ENCODE peak calls at places on chromosomes 6 and 20, in nine cellular contexts. U is ovary, H is GM10248, W is epithelial cell of proximal tubule, E is neural crest cell, V is cardiac muscle cell, C is OCI-LY7, X is MM.1S, Q is uterus. A is an unnamed sample.

GRCh38 chr20:1430004-1430451 is 36.6 kb downstream of the NSFL1C start:
- DNase-seq in X (no peak), W (no peak), E (no peak), Q (no peak), U (no peak), V (no peak), C (no peak), H (no peak), A (no peak)

GRCh38 chr6:17365961-17366360 is 27.4 kb upstream of the CAP2 start:
- DNase-seq in Q (no peak), C (no peak), V (no peak), E (no peak), W (no peak), H (no peak), X (no peak), U (no peak), A (no peak)

GRCh38 chr6:111642463-111643158 is 36.9 kb upstream of the TRAF3IP2 start:
- DNase-seq in C (peak), E (peak), V (peak), X (peak), U (no peak), W (peak), H (peak), Q (peak), A (peak)

GRCh38 chr20:51695574-51696303 is 72.5 kb downstream of the ATP9A start:
- DNase-seq in E (no peak), W (no peak), Q (no peak), V (no peak), H (no peak), U (no peak), C (no peak), X (no peak), A (no peak)

GRCh38 chr6:119347466-119348307 is 1.9 kb downstream of the MAN1A1 start:
- DNase-seq in W (peak), V (no peak), E (no peak), Q (no peak), H (peak), X (peak), C (peak), U (no peak), A (peak)

GRCh38 chr6:40932953-40933352 is 106.1 kb downstream of the UNC5CL start:
- DNase-seq in C (no peak), X (no peak), U (no peak), Q (no peak), H (no peak), E (no peak), V (no peak), W (no peak), A (no peak)

GRCh38 chr6:30716879-30717128 is 277 bp downstream of the MDC1 start:
- DNase-seq in V (no peak), E (no peak), U (no peak), H (no peak), W (no peak), X (no peak), C (no peak), Q (no peak), A (no peak)

GRCh38 chr6:121780325-121781313 is 345.2 kb downstream of the GJA1 start:
- DNase-seq in V (no peak), Q (peak), W (no peak), E (no peak), U (peak), X (no peak), C (no peak), H (no peak), A (peak)

GRCh38 chr6:87628881-87629280 is 38.9 kb downstream of the ORC3 start:
- DNase-seq in E (no peak), U (no peak), Q (no peak), X (peak), C (no peak), H (no peak), W (no peak), V (peak), A (no peak)

GRCh38 chr6:8079116-8079515 is 14.9 kb upstream of the BLOC1S5 start:
- DNase-seq in X (no peak), U (no peak), V (no peak), Q (no peak), W (peak), C (no peak), H (no peak), E (no peak), A (no peak)

GRCh38 chr6:22827760-22828159 is 258.4 kb downstream of the HDGFL1 start:
- DNase-seq in U (no peak), Q (no peak), V (no peak), E (no peak), H (no peak), W (no peak), X (no peak), C (no peak), A (no peak)

GRCh38 chr6:89950446-89950845 is 56.2 kb downstream of the GJA10 start:
- DNase-seq in H (no peak), W (no peak), E (no peak), V (no peak), X (no peak), Q (no peak), U (no peak), C (no peak), A (no peak)

GRCh38 chr6:4682431-4683159 is 93.6 kb upstream of the CDYL start:
- DNase-seq in V (no peak), C (no peak), W (no peak), E (no peak), H (no peak), U (no peak), X (no peak), Q (no peak), A (no peak)

GRCh38 chr6:168956141-168956838 is 297.4 kb downstream of the THBS2 start:
- DNase-seq in X (no peak), V (no peak), C (no peak), U (no peak), W (no peak), Q (no peak), H (no peak), E (no peak), A (no peak)

GRCh38 chr6:55827818-55828522 is 47.4 kb downstream of the BMP5 start:
- DNase-seq in W (no peak), X (no peak), E (no peak), H (no peak), V (no peak), U (no peak), C (no peak), Q (no peak), A (no peak)

GRCh38 chr6:34273242-34273805 is 24.5 kb upstream of the SMIM29 start:
- DNase-seq in C (peak), W (no peak), H (peak), E (no peak), Q (no peak), V (peak), X (no peak), U (no peak), A (no peak)

GRCh38 chr6:26286168-26286854 is 78.7 kb upstream of the BTN3A2 start:
- DNase-seq in U (peak), W (no peak), E (peak), C (peak), H (no peak), Q (peak), X (peak), V (peak), A (peak)

GRCh38 chr6:111427341-111428116 is 55.5 kb downstream of the REV3L start:
- DNase-seq in E (no peak), V (no peak), Q (no peak), C (peak), W (peak), H (peak), X (peak), U (no peak), A (no peak)

GRCh38 chr20:2729791-2730190 is 37.2 kb downstream of the EBF4 start:
- DNase-seq in E (no peak), Q (no peak), H (no peak), U (no peak), V (no peak), X (no peak), C (no peak), W (no peak), A (no peak)

GRCh38 chr6:118320652-118321051 is 227.4 kb upstream of the PLN start:
- DNase-seq in U (no peak), Q (no peak), V (no peak), W (no peak), C (no peak), X (no peak), H (no peak), E (no peak), A (no peak)

GRCh38 chr6:92810913-92811312 is 608.4 kb downstream of the EPHA7 start:
- DNase-seq in Q (no peak), U (no peak), W (peak), E (peak), V (peak), C (peak), X (peak), H (peak), A (peak)

GRCh38 chr6:141107562-141108160 is 1025.1 kb upstream of the GJE1 start:
- DNase-seq in W (peak), E (no peak), Q (no peak), X (no peak), H (no peak), U (no peak), C (no peak), V (no peak), A (no peak)

GRCh38 chr20:63753381-63753780 is 13.8 kb downstream of the SLC2A4RG start:
- DNase-seq in X (no peak), V (no peak), U (no peak), W (no peak), E (no peak), Q (no peak), C (no peak), H (no peak), A (no peak)

GRCh38 chr6:35218021-35218420 is 4.3 kb downstream of the SCUBE3 start:
- DNase-seq in Q (no peak), H (no peak), C (no peak), E (no peak), X (no peak), W (no peak), V (no peak), U (no peak), A (no peak)

GRCh38 chr20:32672315-32672981 is 1.3 kb downstream of the C20orf203 start:
- DNase-seq in U (no peak), Q (no peak), V (no peak), W (no peak), H (peak), X (peak), E (no peak), C (peak), A (no peak)

GRCh38 chr6:15109338-15110090 is 136.4 kb upstream of the JARID2 start:
- DNase-seq in X (no peak), U (no peak), C (no peak), H (no peak), Q (no peak), V (no peak), E (no peak), W (no peak), A (no peak)

GRCh38 chr20:49583669-49584417 is 15.9 kb upstream of the PTGIS start:
- DNase-seq in Q (peak), H (no peak), X (no peak), E (no peak), V (peak), W (no peak), C (no peak), U (peak), A (no peak)

GRCh38 chr6:152573762-152574161 is 63.4 kb downstream of the SYNE1 start:
- DNase-seq in H (no peak), C (no peak), W (no peak), X (no peak), Q (no peak), E (no peak), V (no peak), U (no peak), A (no peak)

GRCh38 chr6:45436544-45437440 is 59.1 kb upstream of the SUPT3H start:
- DNase-seq in U (no peak), Q (no peak), W (no peak), H (peak), X (no peak), E (no peak), C (no peak), V (no peak), A (no peak)

GRCh38 chr20:13081877-13082276 is 73.1 kb downstream of the SPTLC3 start:
- DNase-seq in U (no peak), W (no peak), V (no peak), X (no peak), H (no peak), E (no peak), Q (no peak), C (no peak), A (no peak)
- TF ChIP-seq CTCF in U (no peak), W (no peak), V (no peak), X (no peak), H (no peak), E (no peak), Q (no peak), C (no peak), A (no peak)

DNA sequence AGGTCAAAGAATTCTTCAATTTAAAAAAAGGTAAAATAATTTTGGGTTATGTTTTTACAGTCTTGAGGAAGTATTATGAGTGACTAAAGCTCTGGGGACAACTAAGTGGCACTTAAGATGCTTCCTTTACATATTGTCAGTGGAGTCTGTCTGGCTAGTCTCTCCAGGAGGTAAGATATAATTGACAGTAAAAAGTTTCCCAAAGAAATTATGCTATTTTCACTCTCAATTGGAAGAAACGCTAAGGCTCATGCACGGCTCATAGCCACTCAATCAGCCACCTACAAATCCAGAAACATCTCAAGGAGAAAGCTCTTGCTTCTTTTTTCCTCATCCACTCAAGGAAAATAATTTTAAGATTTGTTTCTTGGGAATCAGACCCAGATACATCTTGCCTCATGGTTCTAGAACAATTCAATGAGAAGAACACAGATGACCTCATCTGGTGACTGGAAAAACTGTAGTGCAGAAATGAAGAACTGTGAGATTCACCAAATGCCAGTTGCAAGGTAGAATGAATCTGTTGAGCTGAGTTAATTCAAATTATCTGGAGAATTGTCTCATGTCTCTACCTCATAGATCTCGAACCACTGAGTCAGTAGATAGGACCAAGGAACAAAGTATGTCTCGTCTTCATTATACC is 252.9 kb downstream of the TPBG start:
- DNase-seq in V (no peak), X (no peak), U (no peak), Q (no peak), E (no peak), H (no peak), W (no peak), C (no peak), A (no peak)
- TF ChIP-seq CTCF in V (peak), X (no peak), U (no peak), Q (no peak), E (no peak), H (no peak), W (peak), C (no peak), A (no peak)

DNA sequence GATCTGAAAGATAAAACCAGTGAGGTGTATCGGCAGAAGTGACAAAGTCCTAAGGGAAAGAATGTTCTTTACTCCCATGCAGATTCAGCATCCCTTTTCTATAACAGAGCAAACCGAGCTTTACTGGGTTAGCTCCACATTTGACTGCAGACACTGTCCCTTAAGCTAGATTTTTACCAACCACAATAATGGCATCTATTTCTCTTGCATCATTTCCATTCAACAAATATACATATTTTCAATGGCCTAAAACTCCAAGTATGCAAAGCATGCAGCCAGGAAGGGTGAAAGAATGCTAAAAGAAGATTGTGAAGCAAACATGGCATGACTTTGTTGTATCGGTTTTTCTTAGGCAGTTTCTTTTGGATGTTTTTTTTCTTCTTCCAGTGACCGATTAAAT is 255.4 kb downstream of the OGFRL1 start:
- DNase-seq in X (no peak), Q (no peak), C (no peak), W (peak), E (no peak), V (no peak), U (no peak), H (no peak), A (no peak)
- TF ChIP-seq CTCF in X (no peak), Q (no peak), C (no peak), W (no peak), E (no peak), V (no peak), U (no peak), H (no peak), A (no peak)

GRCh38 chr20:57675773-57676172 is 34.0 kb downstream of the PMEPA1 start:
- DNase-seq in V (no peak), U (no peak), C (no peak), W (no peak), Q (no peak), X (no peak), E (no peak), H (no peak), A (no peak)
- TF ChIP-seq CTCF in V (no peak), U (no peak), C (no peak), W (no peak), Q (no peak), X (no peak), E (no peak), H (no peak), A (no peak)

GRCh38 chr6:108113557-108114519 is 39.3 kb upstream of the OSTM1 start:
- DNase-seq in W (peak), X (peak), V (peak), Q (peak), E (peak), U (peak), H (no peak), C (peak), A (peak)
- TF ChIP-seq CTCF in W (peak), X (peak), V (peak), Q (peak), E (peak), U (peak), H (peak), C (peak), A (peak)

GRCh38 chr6:107030151-107030550 is 2.2 kb downstream of the MTRES1 start:
- DNase-seq in Q (no peak), H (no peak), C (no peak), U (no peak), W (no peak), X (no peak), E (no peak), V (no peak), A (no peak)
- TF ChIP-seq CTCF in Q (no peak), H (no peak), C (no peak), U (no peak), W (no peak), X (no peak), E (no peak), V (no peak), A (no peak)

DNA sequence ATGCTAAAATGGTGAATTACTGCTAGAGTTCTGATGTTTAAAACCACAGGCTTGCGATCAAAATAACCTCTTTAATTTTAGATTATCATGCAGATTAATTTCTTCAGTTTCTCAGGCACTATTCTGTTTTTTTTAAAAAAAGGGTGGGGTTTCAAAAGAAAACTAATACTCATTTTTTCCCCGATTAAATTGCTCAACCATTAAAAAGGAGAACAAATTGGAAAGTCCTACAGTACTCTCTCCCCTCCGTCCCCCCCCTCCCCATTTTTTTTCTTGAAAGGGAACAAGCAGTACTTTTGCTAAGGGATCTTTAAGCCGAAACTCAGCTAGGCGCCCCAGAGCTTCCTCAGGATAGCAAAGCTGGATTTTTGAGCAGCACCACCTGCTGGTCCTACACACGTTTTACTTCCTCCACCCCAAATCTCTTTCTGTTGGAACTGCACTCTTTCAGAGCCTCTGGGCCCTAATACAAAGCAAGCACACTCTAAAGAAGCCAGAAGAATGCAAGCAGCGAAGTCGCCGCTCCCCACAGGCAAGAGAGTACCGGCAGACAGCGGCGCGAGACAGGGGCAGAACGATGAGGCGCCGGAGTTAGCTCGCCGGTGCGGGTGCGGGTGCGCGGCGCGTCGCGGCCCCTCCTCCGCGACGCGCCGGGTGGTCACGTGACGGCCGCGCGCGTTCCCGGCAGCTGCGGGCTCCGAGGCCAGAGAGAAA is at the start of gene RNF146:
- DNase-seq in V (peak), X (peak), U (peak), H (peak), C (peak), Q (peak), W (peak), E (peak), A (no peak)
- TF ChIP-seq CTCF in V (peak), X (peak), U (peak), H (peak), C (peak), Q (peak), W (peak), E (peak), A (peak)

GRCh38 chr6:78744144-78744543 is 123.2 kb upstream of the IRAK1BP1 start:
- DNase-seq in V (no peak), X (no peak), H (no peak), W (no peak), U (no peak), Q (no peak), E (no peak), C (no peak), A (no peak)
- TF ChIP-seq CTCF in V (no peak), X (no peak), H (no peak), W (no peak), U (no peak), Q (no peak), E (no peak), C (no peak), A (no peak)

GRCh38 chr6:165626711-165627110 is 36.3 kb downstream of the PDE10A start:
- DNase-seq in H (no peak), U (no peak), V (no peak), X (no peak), W (no peak), Q (no peak), E (no peak), C (no peak), A (no peak)
- TF ChIP-seq CTCF in H (no peak), U (no peak), V (no peak), X (no peak), W (no peak), Q (no peak), E (no peak), C (no peak), A (no peak)